ENCODE peak calls at places on chromosomes 2 and 18, in five cellular contexts. X is left cardiac atrium, P is epithelial cell of esophagus, Z is NCI-H2029 treated with DMSO at 0.1 percent for 48 hours, O is right cardiac atrium. D is an unnamed sample.

GRCh38 chr2:119838179-119838578 is 78.5 kb downstream of the PTPN4 start:
- DNase-seq in X (no peak), P (peak; percentile 60), Z (no peak), O (no peak), D (no peak)

GRCh38 chr18:7084080-7084765 is 33.4 kb downstream of the LAMA1 start:
- DNase-seq in X (no peak), P (peak; percentile 67), Z (no peak), O (no peak), D (no peak)

GRCh38 chr2:218404351-218405145 is 4.9 kb downstream of the CTDSP1 start:
- DNase-seq in X (no peak), P (no peak), Z (no peak), O (peak; percentile 74), D (no peak)

GRCh38 chr18:35459997-35460396 is 37.8 kb downstream of the INO80C start:
- DNase-seq in X (no peak), P (no peak), Z (no peak), O (no peak), D (no peak)

GRCh38 chr18:49321800-49322461 is 138.5 kb downstream of the DYM start:
- DNase-seq in X (no peak), P (peak; percentile 39), Z (no peak), O (no peak), D (no peak)

GRCh38 chr2:38666578-38666926 is 638 bp downstream of the GALM start:
- DNase-seq in X (no peak), P (no peak), Z (no peak), O (no peak), D (no peak)

GRCh38 chr2:36367497-36368353 is 12.1 kb downstream of the CRIM1 start:
- DNase-seq in X (no peak), P (peak; percentile 94), Z (no peak), O (no peak), D (no peak)

GRCh38 chr2:23664069-23664788 is 262.7 kb downstream of the ATAD2B start:
- DNase-seq in X (no peak), P (no peak), Z (no peak), O (peak; percentile 16), D (no peak)

GRCh38 chr18:67694787-67695186 is 178.3 kb upstream of the DSEL start:
- DNase-seq in X (no peak), P (peak; percentile 18), Z (no peak), O (no peak), D (no peak)

GRCh38 chr18:12008181-12008767 is 27.0 kb downstream of the IMPA2 start:
- DNase-seq in X (no peak), P (no peak), Z (no peak), O (no peak), D (no peak)

GRCh38 chr2:102439065-102439695 is 16.2 kb downstream of the IL18RAP start:
- DNase-seq in X (no peak), P (peak; percentile 84), Z (no peak), O (no peak), D (no peak)

GRCh38 chr2:129923265-129924141 is 56.0 kb upstream of the RAB6C start:
- DNase-seq in X (no peak), P (peak; percentile 46), Z (peak; percentile 73), O (no peak), D (peak; percentile 54)

GRCh38 chr2:213227458-213227857 is 56.8 kb upstream of the SPAG16 start:
- DNase-seq in X (no peak), P (peak; percentile 46), Z (no peak), O (no peak), D (no peak)

GRCh38 chr2:72917138-72917874 is at the start of gene EMX1:
- DNase-seq in X (no peak), P (peak; percentile 85), Z (peak; percentile 21), O (no peak), D (peak; percentile 68)

GRCh38 chr2:88187038-88187676 is 17.0 kb downstream of the THNSL2 start:
- DNase-seq in X (peak; percentile 56), P (peak; percentile 76), Z (peak; percentile 7), O (no peak), D (peak; percentile 24)

GRCh38 chr18:76602169-76602568 is 107.1 kb upstream of the ZNF516 start:
- DNase-seq in X (no peak), P (no peak), Z (no peak), O (no peak), D (no peak)

GRCh38 chr18:61727241-61727640 is 165.6 kb downstream of the RNF152 start:
- DNase-seq in X (no peak), P (peak; percentile 21), Z (no peak), O (no peak), D (no peak)

GRCh38 chr18:4035521-4035920 is 419.6 kb downstream of the DLGAP1 start:
- DNase-seq in X (no peak), P (no peak), Z (no peak), O (no peak), D (no peak)

GRCh38 chr2:237774811-237775553 is 23.6 kb upstream of the RBM44 start:
- DNase-seq in X (no peak), P (peak; percentile 58), Z (peak; percentile 75), O (no peak), D (peak; percentile 43)